ENCODE peak calls at places on chromosomes 11 and 22, in four cellular contexts. L is K562, F is IMR-90, X is GM12878. G is an unnamed sample.

GRCh38 chr11:65274734-65275682 is 13.2 kb downstream of the POLA2 start:
- DNase-seq in L (peak), F (peak), X (no peak), G (peak)

GRCh38 chr11:99199336-99199735 is 178.6 kb downstream of the CNTN5 start:
- DNase-seq in L (no peak), F (no peak), X (no peak), G (no peak)

GRCh38 chr11:12190511-12190910 is 80.1 kb downstream of the MICAL2 start:
- DNase-seq in L (no peak), F (no peak), X (no peak), G (no peak)

GRCh38 chr11:66363805-66364535 is 7.6 kb downstream of the SLC29A2 start:
- DNase-seq in L (peak), F (no peak), X (no peak), G (peak)

GRCh38 chr11:15563054-15563453 is 448.3 kb downstream of the INSC start:
- DNase-seq in L (no peak), F (no peak), X (no peak), G (no peak)

GRCh38 chr22:39084666-39085065 is 7.6 kb downstream of the APOBEC3G start:
- DNase-seq in L (no peak), F (no peak), X (no peak), G (no peak)

GRCh38 chr22:17563936-17564391 is 666 bp downstream of the SLC25A18 start:
- DNase-seq in L (no peak), F (peak), X (no peak), G (no peak)

GRCh38 chr11:36360833-36361232 is 64.7 kb downstream of the PRR5L start:
- DNase-seq in L (no peak), F (no peak), X (no peak), G (no peak)

GRCh38 chr11:75350743-75351540 is 519 bp downstream of the ARRB1 start:
- DNase-seq in L (peak), F (peak), X (no peak), G (no peak)

GRCh38 chr11:85941380-85941973 is 86.3 kb downstream of the CCDC83 start:
- DNase-seq in L (peak), F (peak), X (no peak), G (peak)

GRCh38 chr11:134571301-134571700 is 159.3 kb upstream of the B3GAT1 start:
- DNase-seq in L (no peak), F (no peak), X (no peak), G (no peak)

GRCh38 chr11:123357353-123357989 is 72.6 kb upstream of the GRAMD1B start:
- DNase-seq in L (no peak), F (no peak), X (no peak), G (no peak)

GRCh38 chr11:61279934-61280656 is 15.0 kb downstream of the VWCE start:
- DNase-seq in L (no peak), F (peak), X (no peak), G (no peak)

GRCh38 chr11:24391165-24391564 is 105.7 kb upstream of the LUZP2 start:
- DNase-seq in L (no peak), F (peak), X (no peak), G (peak)

GRCh38 chr22:44181033-44181911 is 547 bp downstream of the PARVG start:
- DNase-seq in L (no peak), F (no peak), X (no peak), G (no peak)

GRCh38 chr11:58647141-58647699 is 24.8 kb downstream of the CNTF start:
- DNase-seq in L (no peak), F (no peak), X (peak), G (no peak)

GRCh38 chr11:2853997-2854560 is 31.5 kb downstream of the CDKN1C start:
- DNase-seq in L (no peak), F (no peak), X (no peak), G (no peak)

GRCh38 chr11:14414470-14415461 is 55.8 kb upstream of the RRAS2 start:
- DNase-seq in L (peak), F (peak), X (peak), G (no peak)

GRCh38 chr22:23175817-23176644 is 4.3 kb upstream of the BCR start:
- DNase-seq in L (no peak), F (no peak), X (no peak), G (no peak)

GRCh38 chr11:124762624-124763155 is 600 bp upstream of the ESAM start:
- DNase-seq in L (peak), F (no peak), X (no peak), G (peak)

GRCh38 chr11:73425118-73425517 is 48.9 kb downstream of the RELT start:
- DNase-seq in L (no peak), F (no peak), X (no peak), G (no peak)

GRCh38 chr11:128804481-128804880 is 62.6 kb downstream of the KCNJ1 start:
- DNase-seq in L (no peak), F (peak), X (no peak), G (no peak)

GRCh38 chr22:38802671-38803121 is 8.8 kb upstream of the DNAL4 start:
- DNase-seq in L (no peak), F (peak), X (no peak), G (peak)

GRCh38 chr11:67376873-67377808 is 3.7 kb upstream of the CLCF1 start:
- DNase-seq in L (no peak), F (no peak), X (no peak), G (peak)

GRCh38 chr11:9735919-9736318 is 72.0 kb downstream of the SWAP70 start:
- DNase-seq in L (no peak), F (no peak), X (no peak), G (no peak)

GRCh38 chr11:76916712-76917111 is 56.0 kb downstream of the ACER3 start:
- DNase-seq in L (peak), F (no peak), X (no peak), G (no peak)

GRCh38 chr11:76919467-76919866 is 58.7 kb downstream of the ACER3 start:
- DNase-seq in L (no peak), F (no peak), X (no peak), G (no peak)

GRCh38 chr11:76919887-76920746 is 59.4 kb downstream of the ACER3 start:
- DNase-seq in L (peak), F (peak), X (peak), G (peak)

DNA sequence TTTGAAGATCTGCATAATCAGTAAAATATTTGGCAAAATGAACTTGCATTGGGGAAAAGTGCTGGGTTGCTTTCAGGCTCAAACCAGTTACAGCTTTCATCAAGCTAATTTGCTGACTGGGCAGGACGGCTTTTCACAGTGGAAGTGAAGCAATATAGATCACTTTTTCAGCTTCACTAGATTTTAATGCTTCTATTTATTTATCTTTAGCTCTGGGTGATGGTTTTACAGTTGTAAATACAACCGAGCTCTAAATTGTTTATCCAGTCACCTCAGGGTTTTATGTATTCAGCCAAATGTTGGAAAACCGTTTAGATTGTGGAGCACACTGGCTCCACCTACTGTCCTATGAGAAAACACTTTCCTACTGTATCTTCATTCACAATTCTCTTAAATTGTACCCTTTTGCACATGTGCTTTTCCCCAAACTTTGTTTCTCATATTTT is 58.2 kb downstream of the ACER3 start:
- DNase-seq in L (peak), F (peak), X (peak), G (peak)
- TF ChIP-seq ELK1 in L (no peak), F (no peak), X (no peak), G (no peak)

DNA sequence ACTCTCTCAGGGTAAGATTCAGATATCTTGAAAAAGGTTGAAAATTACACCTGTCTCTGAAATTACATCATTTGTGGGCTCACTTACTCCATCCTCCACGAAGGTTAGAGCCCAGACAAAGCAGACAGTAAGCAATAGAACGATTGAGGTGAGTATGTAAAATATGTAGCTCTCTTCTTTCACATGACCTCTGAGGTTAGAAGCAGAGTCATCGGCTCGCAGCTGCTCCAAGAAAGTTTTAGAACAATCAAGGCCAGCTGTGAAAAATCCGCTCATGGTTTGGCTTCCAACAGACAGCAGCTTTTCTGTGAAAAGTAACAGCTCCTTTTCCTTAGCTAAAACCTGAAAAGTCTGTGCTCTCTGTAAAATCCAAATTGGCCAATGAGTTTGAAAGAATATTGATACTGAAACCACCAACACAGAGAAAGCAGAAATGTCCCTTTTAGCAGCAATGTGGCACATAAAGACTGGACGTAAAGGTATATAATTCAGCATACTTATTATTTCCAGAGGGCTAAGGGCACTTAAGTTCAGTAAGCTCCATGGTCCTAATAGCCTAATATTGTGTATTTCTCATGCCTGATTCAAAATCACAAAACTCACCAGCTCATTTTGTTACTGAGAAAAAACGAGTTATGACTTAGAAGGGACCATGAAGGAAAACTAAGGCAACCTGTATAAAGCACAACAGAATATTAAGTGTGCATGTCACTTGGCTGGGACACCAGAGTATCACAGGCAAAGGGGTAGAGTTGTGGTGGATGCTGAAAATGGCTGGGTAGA is 78.2 kb downstream of the FAM76B start:
- DNase-seq in L (no peak), F (peak), X (peak), G (no peak)
- TF ChIP-seq ELK1 in L (no peak), F (no peak), X (no peak), G (no peak)

GRCh38 chr22:49297871-49298721 is 529.6 kb downstream of the BRD1 start:
- DNase-seq in L (no peak), F (no peak), X (no peak), G (no peak)
- TF ChIP-seq ELK1 in L (no peak), F (no peak), X (no peak), G (no peak)

GRCh38 chr11:120522021-120522420 is 10.5 kb downstream of the GRIK4 start:
- DNase-seq in L (no peak), F (no peak), X (no peak), G (no peak)

GRCh38 chr11:120519474-120519873 is 7.9 kb downstream of the GRIK4 start:
- DNase-seq in L (no peak), F (no peak), X (no peak), G (no peak)

GRCh38 chr11:120518356-120518755 is 6.8 kb downstream of the GRIK4 start:
- DNase-seq in L (no peak), F (no peak), X (no peak), G (no peak)

GRCh38 chr11:120521176-120521575 is 9.6 kb downstream of the GRIK4 start:
- DNase-seq in L (no peak), F (no peak), X (no peak), G (no peak)

DNA sequence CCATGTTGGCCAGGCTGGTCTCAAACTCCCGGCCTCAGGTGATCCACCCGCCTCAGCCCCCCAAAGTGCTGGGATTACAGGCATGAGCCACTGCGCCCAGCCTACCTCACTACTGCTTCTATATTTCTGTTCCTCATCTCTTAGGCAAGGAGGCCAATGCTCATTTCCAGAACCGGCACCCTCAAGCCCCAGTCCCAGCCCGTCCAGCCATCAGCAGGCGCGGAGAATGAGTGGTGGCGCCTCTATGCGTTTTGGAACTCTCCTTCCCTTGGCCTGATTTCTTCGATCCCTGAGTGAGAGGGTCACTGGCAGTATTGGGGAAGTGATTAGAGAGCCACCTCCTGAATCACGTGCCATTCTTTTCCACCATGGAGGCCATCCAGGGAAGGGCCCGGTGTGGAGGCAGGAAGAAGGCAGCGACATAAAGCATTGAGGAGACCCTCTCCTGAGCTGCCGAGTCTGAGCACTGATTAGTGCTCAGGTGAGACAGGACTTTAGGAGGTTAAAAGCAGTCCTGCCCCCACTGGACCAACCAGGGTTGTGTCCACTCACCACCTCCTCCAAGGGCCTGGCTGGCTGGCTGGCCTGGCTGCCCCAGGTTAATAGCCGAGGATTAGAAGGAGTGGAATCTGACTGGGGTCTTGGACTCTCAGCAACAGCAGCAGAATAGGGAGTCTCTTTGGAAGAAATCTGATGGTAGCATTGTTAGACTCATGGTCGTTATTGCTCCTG is 8.7 kb downstream of the GRIK4 start:
- DNase-seq in L (no peak), F (no peak), X (no peak), G (no peak)
- TF ChIP-seq ELK1 in L (no peak), F (no peak), X (no peak), G (no peak)